ENCODE peak calls at places on chromosomes 13 and 19, in eight cellular contexts. E is cardiac muscle cell; T is A172; O is EH; P is AG04450; Z is stimulated activated CD4-positive, alpha-beta T cell treated with anti-CD3 and anti-CD28 coated beads, Interleukin-2, amount 100 ng/mL, for 48 hours; X is HTR-8/SVneo; C is stimulated activated CD8-positive, alpha-beta memory T cell treated with anti-CD3 and anti-CD28 coated beads, Interleukin-7, amount 100 ng/mL, for 1 hour. I is an unnamed sample.
A peak's percentile ranks its signal among the peaks of the same experiment; 100 is the strongest.

GRCh38 chr13:98450495-98451167 is 126.3 kb downstream of the STK24 start:
- DNase-seq in E (no peak), T (peak; percentile 29), O (peak; percentile 30), P (no peak), Z (no peak), X (no peak), C (no peak), I (no peak)

GRCh38 chr13:99046851-99047250 is 69.0 kb upstream of the DOCK9 start:
- DNase-seq in E (no peak), T (no peak), O (peak; percentile 62), P (no peak), Z (no peak), X (no peak), C (no peak), I (no peak)

GRCh38 chr13:33235078-33235477 is 50.5 kb downstream of the STARD13 start:
- DNase-seq in E (peak; percentile 49), T (no peak), O (peak; percentile 80), P (no peak), Z (no peak), X (no peak), C (no peak), I (no peak)

GRCh38 chr13:108595416-108596257 is 33.8 kb upstream of the MYO16 start:
- DNase-seq in E (no peak), T (no peak), O (no peak), P (no peak), Z (no peak), X (no peak), C (no peak), I (no peak)

GRCh38 chr13:26584713-26585112 is 27.2 kb downstream of the WASF3 start:
- DNase-seq in E (peak; percentile 42), T (peak; percentile 37), O (peak; percentile 89), P (no peak), Z (no peak), X (peak; percentile 28), C (no peak), I (no peak)

GRCh38 chr13:87798536-87798935 is 127.4 kb downstream of the SLITRK5 start:
- DNase-seq in E (no peak), T (no peak), O (no peak), P (no peak), Z (no peak), X (no peak), C (no peak), I (no peak)

GRCh38 chr19:42303876-42304275 is 1.5 kb upstream of the PAFAH1B3 start:
- DNase-seq in E (no peak), T (no peak), O (no peak), P (no peak), Z (no peak), X (no peak), C (no peak), I (no peak)

GRCh38 chr13:69291292-69291906 is 816.2 kb upstream of the ATXN8OS start:
- DNase-seq in E (no peak), T (no peak), O (no peak), P (no peak), Z (no peak), X (no peak), C (no peak), I (no peak)

GRCh38 chr13:62663767-62664166 is 1248.1 kb upstream of the PCDH20 start:
- DNase-seq in E (no peak), T (no peak), O (no peak), P (no peak), Z (no peak), X (no peak), C (no peak), I (no peak)

GRCh38 chr19:1608414-1609391 is 3.4 kb upstream of the UQCR11 start:
- DNase-seq in E (no peak), T (peak; percentile 76), O (peak; percentile 31), P (no peak), Z (no peak), X (no peak), C (no peak), I (no peak)

GRCh38 chr13:44449999-44450821 is 76.6 kb downstream of the SERP2 start:
- DNase-seq in E (no peak), T (no peak), O (no peak), P (no peak), Z (no peak), X (no peak), C (no peak), I (no peak)

GRCh38 chr13:75635101-75635620 is 969 bp upstream of the LMO7 start:
- DNase-seq in E (no peak), T (no peak), O (peak; percentile 46), P (no peak), Z (no peak), X (peak; percentile 12), C (no peak), I (no peak)

GRCh38 chr13:83730674-83731073 is 151.6 kb downstream of the SLITRK1 start:
- DNase-seq in E (no peak), T (no peak), O (no peak), P (no peak), Z (no peak), X (no peak), C (no peak), I (no peak)

GRCh38 chr13:48000559-48001126 is 430 bp downstream of the SUCLA2 start:
- DNase-seq in E (no peak), T (no peak), O (no peak), P (no peak), Z (no peak), X (no peak), C (no peak), I (no peak)

GRCh38 chr13:33172911-33173310 is 112.6 kb downstream of the STARD13 start:
- DNase-seq in E (no peak), T (peak; percentile 58), O (no peak), P (no peak), Z (no peak), X (no peak), C (no peak), I (no peak)

GRCh38 chr19:16018801-16019551 is 57.3 kb upstream of the TPM4 start:
- DNase-seq in E (no peak), T (no peak), O (no peak), P (no peak), Z (no peak), X (no peak), C (no peak), I (no peak)

GRCh38 chr19:17751103-17751911 is at the start of gene FCHO1:
- DNase-seq in E (no peak), T (no peak), O (no peak), P (no peak), Z (peak; percentile 72), X (no peak), C (peak; percentile 71), I (no peak)

GRCh38 chr19:10766681-10767201 is 48.9 kb downstream of the DNM2 start:
- DNase-seq in E (peak; percentile 57), T (peak; percentile 39), O (peak; percentile 33), P (no peak), Z (no peak), X (no peak), C (no peak), I (peak; percentile 83)